ENCODE peak calls at places on chromosomes 13 and 19, in ten cellular contexts. K is aorta; P is SK-N-SH; A is adrenal gland; C is HAP-1; V is stomach; Y is naive thymus-derived CD4-positive, alpha-beta T cell; R is testis; L is heart left ventricle; J is IMR-90. O is an unnamed sample. For H3K9me3, the result is how much of the 10 kb centered on the place peaks cover.

GRCh38 chr19:23470873-23471555 is 75.7 kb upstream of the ZNF91 start:
- DNase-seq in P (peak), V (no peak), J (no peak), A (no peak), C (no peak), K (no peak), R (no peak), L (peak), Y (no peak), O (no peak)

GRCh38 chr13:50202485-50202884 is 187.2 kb downstream of the KCNRG start:
- DNase-seq in P (no peak), C (no peak), V (no peak), J (no peak), K (no peak), Y (no peak), A (no peak), L (no peak), R (no peak), O (no peak)

GRCh38 chr13:75250526-75251183 is 231.3 kb downstream of the TBC1D4 start:
- DNase-seq in J (peak), P (no peak), A (no peak), L (no peak), V (no peak), C (no peak), K (no peak), Y (no peak), R (no peak), O (no peak)

GRCh38 chr13:43389573-43389972 is 366.2 kb downstream of the DNAJC15 start:
- DNase-seq in P (no peak), Y (no peak), K (no peak), C (no peak), V (no peak), R (no peak), A (no peak), L (no peak), J (peak), O (no peak)

GRCh38 chr13:40812724-40813445 is 23.5 kb downstream of the SLC25A15 start:
- DNase-seq in Y (no peak), C (no peak), P (no peak), R (no peak), V (no peak), L (no peak), A (no peak), K (no peak), J (peak), O (no peak)

GRCh38 chr13:64347662-64348061 is 2882.5 kb downstream of the PCDH9 start:
- DNase-seq in V (no peak), R (no peak), K (no peak), L (no peak), Y (no peak), A (no peak), C (no peak), J (peak), P (no peak), O (no peak)

GRCh38 chr13:57624565-57625435 is 6.7 kb upstream of the PCDH17 start:
- DNase-seq in L (peak), P (peak), A (peak), C (peak), J (peak), R (peak), K (no peak), Y (no peak), V (no peak), O (peak)

GRCh38 chr13:27450921-27451461 is 627 bp upstream of the MTIF3 start:
- DNase-seq in V (peak), A (peak), Y (no peak), C (peak), P (peak), L (peak), K (peak), R (peak), J (peak), O (peak)

GRCh38 chr19:17202249-17202648 is 12.9 kb upstream of the USE1 start:
- DNase-seq in J (no peak), A (no peak), R (no peak), Y (no peak), L (no peak), P (no peak), V (no peak), C (no peak), K (no peak), O (no peak)

GRCh38 chr13:44746690-44747089 is 170.6 kb upstream of the TSC22D1 start:
- DNase-seq in L (no peak), C (no peak), K (no peak), J (peak), Y (no peak), A (peak), V (no peak), R (no peak), P (no peak), O (no peak)

GRCh38 chr13:40776681-40777165 is 5.7 kb upstream of the MRPS31 start:
- DNase-seq in V (no peak), K (no peak), L (no peak), C (no peak), Y (peak), R (no peak), J (peak), A (no peak), P (no peak), O (no peak)

GRCh38 chr19:48757741-48758144 is 2.4 kb downstream of the FGF21 start:
- DNase-seq in P (no peak), C (no peak), A (no peak), V (no peak), J (no peak), K (no peak), Y (no peak), R (no peak), L (peak), O (no peak)

GRCh38 chr19:15428956-15429824 is 10.4 kb upstream of the AKAP8L start:
- DNase-seq in A (no peak), R (no peak), P (no peak), K (no peak), V (no peak), L (no peak), J (no peak), Y (no peak), C (no peak), O (no peak)

GRCh38 chr19:11261431-11261901 is 858 bp downstream of the DOCK6 start:
- DNase-seq in V (no peak), C (peak), J (no peak), K (no peak), P (peak), A (no peak), Y (no peak), L (no peak), R (no peak), O (no peak)

GRCh38 chr13:98998831-98999634 is 21.2 kb upstream of the DOCK9 start:
- DNase-seq in R (no peak), K (no peak), L (no peak), C (no peak), P (no peak), V (no peak), Y (peak), J (no peak), A (no peak), O (no peak)

GRCh38 chr13:111422352-111422751 is 101.9 kb downstream of the TEX29 start:
- DNase-seq in K (peak), J (no peak), V (no peak), A (no peak), R (no peak), Y (no peak), L (no peak), C (no peak), P (no peak), O (no peak)

DNA sequence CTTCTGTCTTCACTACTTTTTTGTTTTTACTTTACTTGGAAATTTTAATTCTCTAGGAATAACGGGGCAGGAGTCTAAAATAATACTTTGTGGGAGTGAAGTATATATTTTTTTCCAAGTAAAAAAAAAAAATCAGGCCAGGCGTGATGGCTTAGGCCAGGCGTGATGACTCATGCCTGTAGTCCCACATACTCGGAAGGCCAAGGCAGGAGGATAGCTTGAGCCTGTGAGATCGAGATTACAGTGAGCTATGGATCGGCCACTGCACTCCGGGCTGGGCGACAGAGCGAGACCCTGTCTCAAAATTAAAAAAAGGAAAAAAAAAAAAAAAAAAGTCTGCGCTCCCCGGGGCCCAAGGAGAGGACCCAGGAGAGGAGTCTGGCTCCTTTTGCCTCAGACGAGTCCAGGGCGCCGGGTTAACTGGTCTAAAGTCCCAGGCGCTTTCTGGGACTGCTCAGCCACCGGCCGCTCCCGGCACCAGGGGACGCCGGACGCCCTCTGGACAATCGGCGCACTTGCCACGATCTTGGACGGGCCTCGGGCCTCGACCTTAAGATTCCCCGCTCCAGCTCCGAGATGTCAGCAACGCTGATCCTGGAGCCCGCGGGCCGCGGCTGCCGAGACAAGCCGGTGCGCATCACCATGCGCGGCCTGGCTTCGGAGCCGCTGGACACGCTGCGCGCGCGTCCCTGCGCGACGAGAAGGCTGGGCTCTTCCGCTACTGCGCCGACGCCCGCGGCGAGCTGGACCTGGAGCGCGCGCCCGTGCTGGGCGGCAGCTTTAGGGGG is 2.7 kb upstream of the ZFP82 start:
- DNase-seq in K (peak), Y (no peak), P (peak), J (peak), L (peak), C (no peak), V (no peak), A (peak), R (peak), O (no peak)
- H3K9me3 ChIP-seq in K (under half), Y (under half), P (under half), J (under half), L (under half), C (under half), V (under half), A (under half), R (under half), O (under half)

GRCh38 chr19:51644636-51645271 is 1.9 kb downstream of the SIGLEC14 start:
- DNase-seq in C (no peak), R (peak), Y (no peak), K (no peak), J (no peak), V (no peak), L (no peak), P (no peak), A (no peak), O (no peak)
- H3K4me3 ChIP-seq in C (no peak), R (no peak), Y (no peak), K (no peak), J (no peak), V (no peak), L (no peak), P (no peak), A (no peak), O (no peak)

GRCh38 chr13:18961383-18962117 is 220.1 kb downstream of the TUBA3C start:
- DNase-seq in Y (no peak), K (no peak), A (no peak), V (no peak), P (no peak), L (no peak), R (no peak), J (no peak), C (no peak), O (no peak)
- H3K9me3 ChIP-seq in Y (under half), K (under half), A (under half), V (under half), P (under half), L (under half), R (under half), J (half or more), C (under half), O (under half)

GRCh38 chr13:24740014-24740890 is 23.7 kb upstream of the RNF17 start:
- DNase-seq in J (no peak), V (no peak), P (no peak), Y (no peak), L (no peak), A (no peak), R (no peak), K (no peak), C (no peak), O (no peak)

GRCh38 chr13:24741791-24742190 is 22.2 kb upstream of the RNF17 start:
- DNase-seq in P (no peak), J (no peak), K (no peak), A (no peak), Y (no peak), L (no peak), V (no peak), C (no peak), R (no peak), O (no peak)

GRCh38 chr13:24737042-24737441 is 26.9 kb upstream of the RNF17 start:
- DNase-seq in R (no peak), L (no peak), C (no peak), P (no peak), Y (no peak), K (no peak), V (no peak), A (no peak), J (no peak), O (no peak)

GRCh38 chr13:24741016-24741662 is 22.8 kb upstream of the RNF17 start:
- DNase-seq in P (no peak), V (no peak), Y (no peak), L (no peak), A (no peak), K (no peak), J (no peak), C (peak), R (no peak), O (no peak)

DNA sequence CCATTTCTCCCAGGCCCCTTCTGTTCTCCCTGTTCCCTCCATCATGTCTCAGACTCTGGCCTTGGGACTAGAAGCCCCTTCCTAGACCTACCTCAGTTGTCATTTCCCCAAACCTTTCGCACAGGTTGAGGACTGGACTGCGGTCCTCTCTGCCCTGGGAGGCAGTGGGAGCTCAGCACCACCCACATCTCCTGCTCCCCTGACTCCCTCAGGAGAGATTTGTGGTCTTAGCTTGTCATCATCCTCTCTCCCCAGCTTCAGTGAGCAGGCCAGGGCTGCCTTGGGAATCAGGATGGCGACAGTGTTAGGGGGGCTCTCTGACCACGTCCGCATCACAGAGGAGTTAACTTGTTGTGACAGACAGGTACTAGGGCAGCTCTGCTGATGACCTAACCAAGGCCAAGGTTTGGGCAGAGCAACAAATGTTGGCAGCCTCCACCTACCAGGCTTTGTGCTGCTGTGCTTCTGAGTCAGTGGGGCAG is 25.6 kb upstream of the RNF17 start:
- DNase-seq in A (no peak), V (no peak), J (no peak), P (no peak), K (no peak), Y (no peak), L (no peak), C (no peak), R (no peak), O (no peak)
- H3K4me3 ChIP-seq in A (no peak), V (no peak), J (no peak), P (no peak), K (no peak), Y (no peak), L (no peak), C (no peak), R (no peak), O (no peak)

GRCh38 chr19:6476155-6476895 is 5.3 kb downstream of the DENND1C start:
- DNase-seq in Y (peak), J (peak), R (peak), K (peak), C (peak), V (peak), L (peak), P (peak), A (peak), O (peak)
- H3K9me3 ChIP-seq in Y (under half), J (under half), R (under half), K (under half), C (under half), V (under half), L (under half), P (under half), A (under half), O (under half)

O was measured in BE2C.